ENCODE peak calls at places on chromosome 14, in ten cellular contexts. L is mammary epithelial cell, X is K562, Y is astrocyte, P is hepatocyte, I is pancreas, B is PC-3, N is tibial artery, O is Peyer's patch, Z is gastrocnemius medialis. W is an unnamed sample.

GRCh38 chr14:93970589-93970966 is 5.8 kb downstream of the ASB2 start:
- DNase-seq in Z (peak; percentile 69), B (peak; percentile 46), L (peak; percentile 42), X (no peak), N (no peak), I (peak; percentile 70), Y (no peak), O (peak; percentile 88), P (no peak), W (no peak)

GRCh38 chr14:75323571-75323970 is 44.9 kb downstream of the FOS start:
- DNase-seq in I (no peak), X (no peak), Y (no peak), B (peak; percentile 37), Z (no peak), N (no peak), O (no peak), L (peak; percentile 30), P (no peak), W (no peak)

GRCh38 chr14:52227559-52228222 is 39.8 kb upstream of the PTGDR start:
- DNase-seq in P (peak; percentile 24), B (no peak), Z (no peak), N (no peak), I (no peak), X (no peak), Y (no peak), L (no peak), O (no peak), W (no peak)

GRCh38 chr14:19920021-19920657 is at the start of gene OR4K5:
- DNase-seq in L (no peak), O (no peak), Z (no peak), P (no peak), N (no peak), Y (no peak), B (no peak), X (no peak), I (no peak), W (no peak)

GRCh38 chr14:90574640-90575131 is 177.9 kb downstream of the CALM1 start:
- DNase-seq in I (no peak), B (no peak), O (no peak), P (no peak), X (no peak), Y (no peak), Z (peak; percentile 75), L (no peak), N (no peak), W (no peak)

GRCh38 chr14:93951798-93952540 is 24.4 kb downstream of the ASB2 start:
- DNase-seq in I (no peak), L (no peak), Y (peak; percentile 13), X (no peak), Z (peak; percentile 64), B (no peak), N (no peak), O (no peak), P (no peak), W (no peak)

GRCh38 chr14:92288994-92289393 is 34.0 kb upstream of the SLC24A4 start:
- DNase-seq in N (no peak), I (no peak), L (no peak), B (no peak), X (no peak), O (no peak), Y (no peak), Z (no peak), P (peak; percentile 27), W (no peak)

GRCh38 chr14:95394981-95395737 is 75.5 kb upstream of the CLMN start:
- DNase-seq in Y (no peak), Z (peak; percentile 31), P (no peak), X (no peak), I (no peak), N (no peak), O (no peak), L (peak; percentile 11), B (no peak), W (no peak)

GRCh38 chr14:23895480-23895879 is 58.1 kb upstream of the DHRS4 start:
- DNase-seq in Z (no peak), B (peak; percentile 10), Y (no peak), I (no peak), L (no peak), N (no peak), P (no peak), O (no peak), X (no peak), W (no peak)

GRCh38 chr14:89619616-89620273 is 202.7 kb upstream of the FOXN3 start:
- DNase-seq in N (no peak), Y (no peak), L (no peak), I (no peak), Z (no peak), P (no peak), X (no peak), O (no peak), B (no peak), W (no peak)

GRCh38 chr14:68695326-68695768 is 97.5 kb downstream of the ZFP36L1 start:
- DNase-seq in B (peak; percentile 99), O (peak; percentile 63), L (peak; percentile 100), P (no peak), N (peak; percentile 84), X (no peak), I (no peak), Y (peak; percentile 100), Z (peak; percentile 74), W (peak; percentile 100)

GRCh38 chr14:94161979-94162378 is 12.1 kb upstream of the PPP4R4 start:
- DNase-seq in I (no peak), O (no peak), X (no peak), N (no peak), P (no peak), Z (no peak), B (no peak), L (no peak), Y (no peak), W (no peak)

GRCh38 chr14:100604126-100604501 is 16.9 kb upstream of the BEGAIN start:
- DNase-seq in X (no peak), O (no peak), P (no peak), Y (no peak), I (peak; percentile 29), L (no peak), Z (peak; percentile 3), B (no peak), N (no peak), W (no peak)

GRCh38 chr14:70234066-70234950 is 45.6 kb upstream of the SLC8A3 start:
- DNase-seq in O (no peak), I (no peak), X (no peak), B (no peak), Z (no peak), P (no peak), Y (no peak), N (no peak), L (no peak), W (no peak)

GRCh38 chr14:85391892-85392291 is 138.1 kb upstream of the FLRT2 start:
- DNase-seq in X (no peak), O (no peak), B (no peak), Y (no peak), P (no peak), N (no peak), I (no peak), L (no peak), Z (no peak), W (no peak)
- H3K4me3 ChIP-seq in X (no peak overlapping the region), O (no peak overlapping the region), B (no peak overlapping the region), Y (no peak overlapping the region), P (no peak overlapping the region), N (no peak overlapping the region), I (no peak overlapping the region), L (no peak overlapping the region), Z (no peak overlapping the region), W (no peak overlapping the region)

GRCh38 chr14:65010211-65010931 is 23.7 kb downstream of the FNTB start:
- DNase-seq in O (no peak), B (no peak), L (no peak), P (no peak), X (no peak), Z (peak; percentile 31), I (no peak), N (no peak), Y (no peak), W (no peak)
- TF ChIP-seq CTCF in O (no peak), B (no peak), L (no peak), P (no peak), X (no peak), Z (no peak), I (no peak), N (no peak), Y (no peak), W (no peak)

DNA sequence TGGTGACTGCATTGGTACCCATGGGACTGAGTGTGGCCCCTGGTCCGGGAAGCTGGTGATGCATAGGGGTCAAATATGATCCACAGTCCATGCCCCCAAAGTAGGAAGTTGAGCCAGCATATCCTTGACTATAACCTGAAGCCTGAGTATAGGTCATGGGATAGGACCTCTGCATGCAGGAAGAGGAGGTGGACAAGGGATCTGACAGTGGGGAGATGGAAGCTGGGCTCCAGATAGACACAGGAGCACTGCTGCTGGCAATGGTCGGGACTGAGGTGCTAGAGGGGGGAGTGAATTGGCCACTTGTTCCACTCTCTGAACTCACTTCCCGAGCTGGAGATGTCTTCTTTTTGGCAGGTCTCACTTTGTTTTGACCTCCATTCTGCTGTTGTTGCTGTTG is 8.4 kb downstream of the OTX2 start:
- DNase-seq in I (no peak), Y (no peak), X (no peak), L (no peak), Z (no peak), B (no peak), P (no peak), N (no peak), O (no peak), W (no peak)
- H3K27me3 ChIP-seq in I (peaks cover 41% of the 10 kb centered on the region), Y (peaks cover 86% of the 10 kb centered on the region), X (peaks cover 45% of the 10 kb centered on the region), L (peaks cover 42% of the 10 kb centered on the region), Z (peaks cover 92% of the 10 kb centered on the region), B (peaks cover 96% of the 10 kb centered on the region), P (peaks cover 98% of the 10 kb centered on the region), N (peaks cover 4% of the 10 kb centered on the region), O (no peaks in the 10 kb centered on the region), W (peaks cover 86% of the 10 kb centered on the region)

GRCh38 chr14:60514378-60515243 is 5.7 kb downstream of the SIX6 start:
- DNase-seq in P (peak; percentile 57), I (peak; percentile 67), B (peak; percentile 25), X (peak; percentile 13), O (no peak), N (peak; percentile 34), L (no peak), Y (peak; percentile 8), Z (peak; percentile 35), W (no peak)
- H3K4me3 ChIP-seq in P (peak overlapping the region; percentile 64), I (peak overlapping the region; percentile 43), B (peak overlapping the region; percentile 64), X (peak overlapping the region; percentile 30), O (peak overlapping the region; percentile 40), N (peak overlapping the region; percentile 45), L (peak overlapping the region; percentile 41), Y (peak overlapping the region; percentile 23), Z (peak overlapping the region; percentile 60), W (peak overlapping the region; percentile 27)

GRCh38 chr14:21455912-21456667 is at the start of gene CHD8:
- DNase-seq in Z (peak; percentile 100), N (peak; percentile 100), I (peak; percentile 96), X (peak; percentile 93), O (peak; percentile 100), L (peak; percentile 100), B (peak; percentile 99), P (peak; percentile 100), Y (peak; percentile 99), W (peak; percentile 98)
- TF ChIP-seq CTCF in Z (peak; percentile 57), N (peak; percentile 48), I (peak; percentile 51), X (peak; percentile 61), O (peak; percentile 72), L (peak; percentile 69), B (peak; percentile 81), P (peak; percentile 72), Y (peak; percentile 49), W (peak; percentile 66)